ENCODE peak calls at places on chromosomes 13 and 19, in five cellular contexts. Q, C, Z, O and R are unnamed samples.

GRCh38 chr19:10601999-10602329 is 14.9 kb upstream of the AP1M2 start:
- DNase-seq in Q (no peak), C (no peak), Z (no peak), O (no peak), R (no peak)

GRCh38 chr19:3142292-3142670 is 6.4 kb downstream of the GNA15 start:
- DNase-seq in Q (no peak), C (no peak), Z (no peak), O (no peak), R (no peak)

GRCh38 chr13:84867246-84867645 is 932.0 kb downstream of the SLITRK6 start:
- DNase-seq in Q (no peak), C (no peak), Z (no peak), O (no peak), R (no peak)

GRCh38 chr13:102609696-102610095 is 12.9 kb downstream of the TPP2 start:
- DNase-seq in Q (no peak), C (no peak), Z (no peak), O (no peak), R (no peak)

GRCh38 chr19:7492142-7493055 is 3.6 kb upstream of the PEX11G start:
- DNase-seq in Q (no peak), C (no peak), Z (no peak), O (no peak), R (no peak)

GRCh38 chr19:3028305-3029069 is 593 bp downstream of the TLE2 start:
- DNase-seq in Q (no peak), C (no peak), Z (no peak), O (no peak), R (no peak)

GRCh38 chr19:29508181-29508580 is 17.6 kb upstream of the VSTM2B start:
- DNase-seq in Q (no peak), C (no peak), Z (no peak), O (no peak), R (no peak)

GRCh38 chr13:44271915-44272341 is 101.7 kb upstream of the SERP2 start:
- DNase-seq in Q (no peak), C (no peak), Z (peak; percentile 21), O (peak; percentile 61), R (no peak)

GRCh38 chr19:4391701-4392543 is 8.4 kb downstream of the SH3GL1 start:
- DNase-seq in Q (no peak), C (no peak), Z (no peak), O (no peak), R (no peak)

GRCh38 chr13:52847322-52847681 is 1.1 kb downstream of the PCDH8 start:
- DNase-seq in Q (no peak), C (no peak), Z (no peak), O (no peak), R (no peak)

GRCh38 chr13:51910508-51910907 is 48.7 kb downstream of the CCDC70 start:
- DNase-seq in Q (no peak), C (no peak), Z (no peak), O (no peak), R (no peak)

GRCh38 chr13:40236566-40237168 is 429.8 kb downstream of the FOXO1 start:
- DNase-seq in Q (no peak), C (no peak), Z (no peak), O (no peak), R (no peak)

GRCh38 chr13:28685892-28686291 is 27.0 kb downstream of the POMP start:
- DNase-seq in Q (no peak), C (no peak), Z (no peak), O (no peak), R (no peak)

GRCh38 chr19:55440411-55441105 is 2.5 kb downstream of the SHISA7 start:
- DNase-seq in Q (no peak), C (no peak), Z (no peak), O (no peak), R (no peak)

GRCh38 chr13:42211704-42212103 is 60.2 kb upstream of the AKAP11 start:
- DNase-seq in Q (no peak), C (no peak), Z (no peak), O (no peak), R (no peak)

GRCh38 chr19:13149628-13150186 is 468 bp downstream of the STX10 start:
- DNase-seq in Q (peak; percentile 32), C (no peak), Z (no peak), O (peak; percentile 35), R (peak; percentile 73)

GRCh38 chr13:59877933-59878332 is 285.8 kb downstream of the DIAPH3 start:
- DNase-seq in Q (no peak), C (no peak), Z (no peak), O (no peak), R (no peak)

GRCh38 chr13:75365724-75366173 is 116.2 kb downstream of the TBC1D4 start:
- DNase-seq in Q (no peak), C (peak; percentile 66), Z (no peak), O (no peak), R (no peak)

GRCh38 chr13:73142091-73142490 is 83.3 kb downstream of the KLF5 start:
- DNase-seq in Q (no peak), C (no peak), Z (no peak), O (peak; percentile 13), R (no peak)

GRCh38 chr13:49838989-49839388 is 46.5 kb upstream of the KPNA3 start:
- DNase-seq in Q (no peak), C (no peak), Z (no peak), O (no peak), R (no peak)

GRCh38 chr13:101018720-101019119 is 344.1 kb upstream of the TMTC4 start:
- DNase-seq in Q (no peak), C (no peak), Z (no peak), O (no peak), R (no peak)

GRCh38 chr19:2331601-2332246 is 3.2 kb downstream of the SPPL2B start:
- DNase-seq in Q (no peak), C (no peak), Z (no peak), O (peak; percentile 71), R (no peak)

GRCh38 chr19:45514376-45515051 is 7.2 kb downstream of the VASP start:
- DNase-seq in Q (no peak), C (peak; percentile 42), Z (no peak), O (no peak), R (no peak)

GRCh38 chr13:94382520-94382919 is 97.0 kb downstream of the DCT start:
- DNase-seq in Q (no peak), C (no peak), Z (no peak), O (no peak), R (no peak)

GRCh38 chr19:17686592-17687042 is 1.5 kb downstream of the UNC13A start:
- DNase-seq in Q (peak; percentile 68), C (no peak), Z (no peak), O (no peak), R (peak; percentile 70)